ENCODE peak calls at places on chromosomes 1 and 21, in seven cellular contexts. F is NCI-H774, Y is GM03348, J is lung microvascular endothelial cell, D is H4, I is fibroblast of the conjunctiva, U is GM13977. E is an unnamed sample.

GRCh38 chr1:236429715-236430274 is 35.7 kb downstream of the EDARADD start:
- DNase-seq in I (no peak), J (no peak), D (no peak), F (no peak), Y (no peak), U (no peak), E (no peak)

GRCh38 chr1:153962088-153963029 is 978 bp downstream of the SLC39A1 start:
- DNase-seq in F (no peak), D (no peak), Y (peak; percentile 53), I (no peak), U (no peak), J (peak; percentile 57), E (no peak)

GRCh38 chr1:21933397-21934248 is 3.5 kb downstream of the HSPG2 start:
- DNase-seq in F (no peak), D (peak; percentile 69), Y (no peak), U (no peak), J (peak; percentile 87), I (no peak), E (no peak)

GRCh38 chr1:219460561-219461511 is 152.1 kb downstream of the ZC3H11B start:
- DNase-seq in U (peak; percentile 27), I (peak; percentile 68), J (no peak), F (no peak), Y (peak; percentile 29), D (no peak), E (no peak)

GRCh38 chr21:17454315-17455027 is 58.4 kb upstream of the CXADR start:
- DNase-seq in I (peak; percentile 86), J (peak; percentile 82), U (no peak), D (peak; percentile 89), F (peak; percentile 25), Y (peak; percentile 68), E (peak; percentile 89)

GRCh38 chr1:90411155-90411554 is 305.9 kb downstream of the BARHL2 start:
- DNase-seq in F (no peak), J (no peak), D (no peak), U (no peak), I (no peak), Y (no peak), E (no peak)

GRCh38 chr1:157916895-157917294 is 75.3 kb upstream of the CD5L start:
- DNase-seq in I (no peak), U (no peak), F (no peak), Y (no peak), D (no peak), J (no peak), E (no peak)

GRCh38 chr1:179930867-179931266 is 23.7 kb upstream of the CEP350 start:
- DNase-seq in J (no peak), Y (no peak), F (no peak), D (no peak), I (no peak), U (no peak), E (no peak)

GRCh38 chr1:151907363-151908139 is 1.8 kb downstream of the THEM4 start:
- DNase-seq in J (no peak), U (no peak), D (no peak), I (no peak), F (no peak), Y (no peak), E (peak; percentile 1)

GRCh38 chr21:44526096-44526997 is 13.6 kb downstream of the KRTAP10-1 start:
- DNase-seq in Y (no peak), I (no peak), U (no peak), F (no peak), J (no peak), D (no peak), E (no peak)

GRCh38 chr21:16358021-16358420 is 628.2 kb downstream of the USP25 start:
- DNase-seq in J (no peak), I (no peak), D (no peak), Y (no peak), U (no peak), F (no peak), E (no peak)

GRCh38 chr1:160007577-160008200 is 24.1 kb downstream of the PIGM start:
- DNase-seq in Y (peak; percentile 40), U (peak; percentile 17), I (no peak), J (peak; percentile 43), D (no peak), F (no peak), E (no peak)

GRCh38 chr1:37958690-37959089 is 11.8 kb upstream of the INPP5B start:
- DNase-seq in J (peak; percentile 32), Y (peak; percentile 89), D (no peak), F (no peak), I (peak; percentile 53), U (no peak), E (no peak)

GRCh38 chr1:145997156-145998023 is 1.0 kb upstream of the TXNIP start:
- DNase-seq in D (no peak), Y (no peak), J (no peak), U (peak; percentile 53), I (no peak), F (no peak), E (no peak)

GRCh38 chr1:109765896-109766615 is 2.3 kb upstream of the EPS8L3 start:
- DNase-seq in J (no peak), I (no peak), D (no peak), U (no peak), F (no peak), Y (no peak), E (no peak)

GRCh38 chr1:172342584-172343245 is 77.8 kb upstream of the C1orf105 start:
- DNase-seq in J (peak; percentile 37), I (no peak), Y (no peak), F (no peak), D (no peak), U (no peak), E (no peak)

GRCh38 chr1:185531838-185532237 is 202.4 kb upstream of the HMCN1 start:
- DNase-seq in U (no peak), D (no peak), I (no peak), F (no peak), Y (no peak), J (no peak), E (no peak)

GRCh38 chr1:51535006-51535592 is 16.0 kb upstream of the EPS15 start:
- DNase-seq in U (no peak), F (no peak), I (peak; percentile 60), Y (peak; percentile 73), J (peak; percentile 80), D (peak; percentile 77), E (no peak)

E was measured in SK-N-MC.